ENCODE peak calls at places on chromosomes 5 and 9, in four cellular contexts. One of them, this sample, is unnamed.
A peak's percentile ranks its signal among the peaks of the same experiment; 100 is the strongest.

GRCh38 chr9:121266906-121267650 is 884 bp upstream of the GSN start:
- DNase-seq in type B pancreatic cell: no peak
- DNase-seq in LoVo: no peak
- DNase-seq in EL: no peak
- DNase-seq in this sample: no peak

GRCh38 chr5:131587541-131587940 is 47.5 kb downstream of the RAPGEF6 start:
- DNase-seq in LoVo: no peak
- DNase-seq in EL: peak; percentile 44
- DNase-seq in type B pancreatic cell: no peak
- DNase-seq in this sample: no peak

GRCh38 chr5:141392429-141393198 is at the start of gene PCDHGA8:
- DNase-seq in LoVo: no peak
- DNase-seq in type B pancreatic cell: no peak
- DNase-seq in EL: no peak
- DNase-seq in this sample: no peak

GRCh38 chr5:149317281-149318048 is 27.8 kb upstream of the GRPEL2 start:
- DNase-seq in EL: peak; percentile 56
- DNase-seq in LoVo: peak; percentile 46
- DNase-seq in type B pancreatic cell: no peak
- DNase-seq in this sample: no peak

GRCh38 chr5:21807953-21808352 is 1045.2 kb downstream of the CDH12 start:
- DNase-seq in type B pancreatic cell: no peak
- DNase-seq in LoVo: no peak
- DNase-seq in EL: no peak
- DNase-seq in this sample: no peak

GRCh38 chr5:34894716-34895115 is 20.6 kb downstream of the RAD1 start:
- DNase-seq in EL: no peak
- DNase-seq in LoVo: no peak
- DNase-seq in type B pancreatic cell: no peak
- DNase-seq in this sample: no peak

GRCh38 chr9:136655244-136656225 is 7.2 kb upstream of the EGFL7 start:
- DNase-seq in LoVo: no peak
- DNase-seq in EL: no peak
- DNase-seq in type B pancreatic cell: no peak
- DNase-seq in this sample: peak; percentile 55

GRCh38 chr5:137415231-137415681 is 83.9 kb downstream of the SPOCK1 start:
- DNase-seq in EL: peak; percentile 80
- DNase-seq in type B pancreatic cell: no peak
- DNase-seq in LoVo: no peak
- DNase-seq in this sample: no peak

GRCh38 chr5:174843263-174844250 is 119.2 kb downstream of the MSX2 start:
- DNase-seq in EL: no peak
- DNase-seq in LoVo: no peak
- DNase-seq in type B pancreatic cell: no peak
- DNase-seq in this sample: no peak

GRCh38 chr5:58156977-58157701 is 302.7 kb downstream of the PLK2 start:
- DNase-seq in EL: peak; percentile 5
- DNase-seq in LoVo: no peak
- DNase-seq in type B pancreatic cell: no peak
- DNase-seq in this sample: no peak

GRCh38 chr9:78439866-78440830 is 143.2 kb downstream of the PSAT1 start:
- DNase-seq in EL: no peak
- DNase-seq in type B pancreatic cell: no peak
- DNase-seq in LoVo: no peak
- DNase-seq in this sample: no peak

GRCh38 chr9:95465115-95465514 is 51.7 kb downstream of the PTCH1 start:
- DNase-seq in type B pancreatic cell: no peak
- DNase-seq in EL: no peak
- DNase-seq in LoVo: no peak
- DNase-seq in this sample: no peak

GRCh38 chr9:13534006-13534405 is 254.5 kb upstream of the MPDZ start:
- DNase-seq in LoVo: no peak
- DNase-seq in type B pancreatic cell: no peak
- DNase-seq in EL: no peak
- DNase-seq in this sample: no peak

GRCh38 chr9:13266172-13266571 is 13.3 kb downstream of the MPDZ start:
- DNase-seq in type B pancreatic cell: no peak
- DNase-seq in LoVo: no peak
- DNase-seq in EL: no peak
- DNase-seq in this sample: no peak

GRCh38 chr5:16913840-16914435 is 22.1 kb downstream of the MYO10 start:
- DNase-seq in EL: no peak
- DNase-seq in type B pancreatic cell: no peak
- DNase-seq in LoVo: peak; percentile 51
- DNase-seq in this sample: no peak

GRCh38 chr9:107239474-107239873 is 43.6 kb upstream of the RAD23B start:
- DNase-seq in EL: no peak
- DNase-seq in LoVo: no peak
- DNase-seq in type B pancreatic cell: no peak
- DNase-seq in this sample: no peak

GRCh38 chr9:129897263-129897662 is 62.0 kb downstream of the USP20 start:
- DNase-seq in type B pancreatic cell: no peak
- DNase-seq in LoVo: no peak
- DNase-seq in EL: no peak
- DNase-seq in this sample: no peak

GRCh38 chr9:89555426-89556375 is 49.1 kb upstream of the GADD45G start:
- DNase-seq in EL: no peak
- DNase-seq in type B pancreatic cell: no peak
- DNase-seq in LoVo: no peak
- DNase-seq in this sample: no peak

GRCh38 chr5:130479045-130479804 is 575.0 kb downstream of the CHSY3 start:
- DNase-seq in type B pancreatic cell: no peak
- DNase-seq in LoVo: no peak
- DNase-seq in EL: no peak
- DNase-seq in this sample: no peak

This sample was measured in lower lobe of right lung.